ENCODE peak calls at places on chromosomes 13 and 19, in seven cellular contexts. S is HFFc6, O is HFF-Myc, U is thyroid gland, X is breast epithelium, L is WERI-Rb-1, F is A549. Z is an unnamed sample.
A peak's percentile ranks its signal among the peaks of the same experiment; 100 is the strongest.

GRCh38 chr13:114272977-114273376 is 8.4 kb upstream of the UPF3A start:
- DNase-seq in S (no peak), O (no peak), U (no peak), X (no peak), L (no peak), F (no peak), Z (no peak)

GRCh38 chr13:25874907-25875306 is 176.9 kb downstream of the SHISA2 start:
- DNase-seq in S (no peak), O (no peak), U (peak; percentile 10), X (no peak), L (no peak), F (no peak), Z (no peak)

GRCh38 chr13:99027260-99027659 is 49.4 kb upstream of the DOCK9 start:
- DNase-seq in S (no peak), O (no peak), U (no peak), X (no peak), L (no peak), F (no peak), Z (no peak)

GRCh38 chr13:26538363-26539317 is 18.8 kb upstream of the WASF3 start:
- DNase-seq in S (no peak), O (no peak), U (no peak), X (no peak), L (peak; percentile 86), F (no peak), Z (no peak)

GRCh38 chr19:34317311-34317927 is 47.6 kb upstream of the GPI start:
- DNase-seq in S (no peak), O (no peak), U (peak; percentile 46), X (no peak), L (no peak), F (no peak), Z (no peak)

GRCh38 chr13:110134801-110135200 is 172.2 kb downstream of the COL4A1 start:
- DNase-seq in S (no peak), O (no peak), U (no peak), X (no peak), L (no peak), F (no peak), Z (no peak)

GRCh38 chr13:54574791-54575190 is 1546.2 kb downstream of the OLFM4 start:
- DNase-seq in S (no peak), O (no peak), U (no peak), X (no peak), L (no peak), F (no peak), Z (no peak)

GRCh38 chr13:24995225-24995804 is 100.6 kb upstream of the PABPC3 start:
- DNase-seq in S (peak; percentile 77), O (peak; percentile 56), U (peak; percentile 77), X (no peak), L (peak; percentile 91), F (peak; percentile 56), Z (peak; percentile 56)

GRCh38 chr19:50415661-50416033 is 3.1 kb upstream of the SPIB start:
- DNase-seq in S (no peak), O (no peak), U (no peak), X (no peak), L (no peak), F (no peak), Z (no peak)

GRCh38 chr19:39122934-39123731 is 2.5 kb upstream of the PAK4 start:
- DNase-seq in S (no peak), O (no peak), U (no peak), X (no peak), L (no peak), F (no peak), Z (no peak)

GRCh38 chr13:64819081-64819480 is 2411.1 kb downstream of the PCDH9 start:
- DNase-seq in S (no peak), O (no peak), U (no peak), X (no peak), L (no peak), F (no peak), Z (no peak)

GRCh38 chr19:42683917-42684513 is 56.3 kb downstream of the PSG3 start:
- DNase-seq in S (no peak), O (peak; percentile 21), U (no peak), X (no peak), L (no peak), F (peak; percentile 54), Z (no peak)

GRCh38 chr19:3958836-3959765 is 11.8 kb downstream of the DAPK3 start:
- DNase-seq in S (no peak), O (no peak), U (no peak), X (no peak), L (no peak), F (no peak), Z (no peak)

GRCh38 chr19:42301646-42302204 is at the start of gene PRR19:
- DNase-seq in S (no peak), O (no peak), U (no peak), X (no peak), L (no peak), F (no peak), Z (no peak)

GRCh38 chr19:34184880-34185491 is 12.7 kb downstream of the LSM14A start:
- DNase-seq in S (no peak), O (no peak), U (no peak), X (no peak), L (no peak), F (no peak), Z (no peak)

GRCh38 chr19:14450168-14450874 is 17.2 kb downstream of the PKN1 start:
- DNase-seq in S (peak; percentile 17), O (no peak), U (peak; percentile 7), X (no peak), L (peak; percentile 86), F (peak; percentile 56), Z (peak; percentile 49)

GRCh38 chr19:18634612-18635290 is 2.1 kb upstream of the KLHL26 start:
- DNase-seq in S (peak; percentile 19), O (peak; percentile 71), U (peak; percentile 67), X (no peak), L (no peak), F (no peak), Z (no peak)

GRCh38 chr13:44394649-44395048 is 21.0 kb downstream of the SERP2 start:
- DNase-seq in S (no peak), O (no peak), U (no peak), X (no peak), L (peak; percentile 24), F (no peak), Z (no peak)

GRCh38 chr13:98396071-98396710 is 180.7 kb downstream of the STK24 start:
- DNase-seq in S (no peak), O (no peak), U (peak; percentile 59), X (no peak), L (no peak), F (no peak), Z (no peak)

GRCh38 chr19:29978139-29978538 is 36.1 kb downstream of the URI1 start:
- DNase-seq in S (no peak), O (no peak), U (no peak), X (no peak), L (no peak), F (no peak), Z (no peak)
- TF ChIP-seq CTCF in S (no peak), O (no peak), U (no peak), X (no peak), L (no peak), F (no peak), Z (no peak)

GRCh38 chr19:40443930-40444180 is 280 bp downstream of the SERTAD3 start:
- DNase-seq in S (no peak), O (no peak), U (no peak), X (no peak), L (no peak), F (peak; percentile 73), Z (no peak)

GRCh38 chr19:40443131-40443929 is 805 bp downstream of the SERTAD3 start:
- DNase-seq in S (peak; percentile 99), O (peak; percentile 99), U (peak; percentile 100), X (peak; percentile 99), L (peak; percentile 99), F (peak; percentile 100), Z (peak; percentile 99)

GRCh38 chr19:40445006-40445312 is 824 bp upstream of the SERTAD3 start:
- DNase-seq in S (no peak), O (no peak), U (no peak), X (no peak), L (no peak), F (no peak), Z (no peak)

GRCh38 chr19:40445637-40445944 is 1.5 kb upstream of the SERTAD3 start:
- DNase-seq in S (no peak), O (no peak), U (no peak), X (no peak), L (no peak), F (no peak), Z (no peak)

DNA sequence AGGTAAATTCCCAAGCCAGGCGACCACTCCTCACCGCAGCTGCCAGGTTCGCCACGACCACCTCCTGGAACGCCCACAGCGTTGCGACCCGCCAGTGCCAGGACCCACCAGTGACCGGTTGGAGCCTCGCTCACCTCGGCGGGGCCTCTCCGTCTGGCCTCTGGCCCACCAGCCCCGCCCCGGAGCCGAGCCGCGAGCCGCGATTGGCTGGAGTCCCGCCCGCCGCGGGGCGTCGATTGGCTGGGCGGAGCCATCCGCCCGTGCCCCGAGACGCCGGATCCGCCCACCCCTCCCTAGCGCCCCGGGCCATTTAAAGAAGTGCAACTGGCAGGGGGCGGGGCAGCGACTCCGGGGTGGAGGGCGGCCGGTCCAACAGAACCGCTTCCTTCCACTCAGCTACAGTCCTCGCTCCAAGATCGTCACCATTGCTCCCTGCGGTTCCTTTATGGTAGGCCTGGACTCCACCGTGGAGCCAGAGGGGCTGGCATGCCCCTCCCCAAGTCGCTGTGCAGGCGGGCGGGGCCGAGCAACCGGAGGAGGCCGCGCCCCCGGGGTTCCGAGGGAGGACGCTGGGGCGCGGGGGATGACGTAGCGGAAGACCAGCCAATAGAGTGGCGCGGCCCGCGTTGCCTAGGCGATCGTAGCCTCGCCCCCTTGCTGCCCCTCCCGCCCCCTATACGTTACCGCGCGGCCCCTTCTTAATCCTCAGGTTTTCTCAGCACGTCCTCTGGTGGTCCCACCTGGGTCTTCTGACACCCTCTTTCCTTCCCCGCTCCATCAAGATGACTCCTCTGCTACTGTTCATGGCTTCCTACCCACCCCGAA is at the start of gene SERTAD3:
- DNase-seq in S (peak; percentile 89), O (no peak), U (peak; percentile 98), X (peak; percentile 97), L (peak; percentile 96), F (peak; percentile 100), Z (peak; percentile 99)
- TF ChIP-seq CTCF in S (no peak), O (no peak), U (no peak), X (peak; percentile 18), L (peak; percentile 6), F (peak; percentile 58), Z (no peak)

GRCh38 chr13:27622102-27622820 is 569 bp downstream of the POLR1D start:
- DNase-seq in S (peak; percentile 45), O (no peak), U (no peak), X (no peak), L (no peak), F (no peak), Z (no peak)
- TF ChIP-seq CTCF in S (peak; percentile 72), O (no peak), U (peak; percentile 18), X (no peak), L (no peak), F (no peak), Z (peak; percentile 43)

DNA sequence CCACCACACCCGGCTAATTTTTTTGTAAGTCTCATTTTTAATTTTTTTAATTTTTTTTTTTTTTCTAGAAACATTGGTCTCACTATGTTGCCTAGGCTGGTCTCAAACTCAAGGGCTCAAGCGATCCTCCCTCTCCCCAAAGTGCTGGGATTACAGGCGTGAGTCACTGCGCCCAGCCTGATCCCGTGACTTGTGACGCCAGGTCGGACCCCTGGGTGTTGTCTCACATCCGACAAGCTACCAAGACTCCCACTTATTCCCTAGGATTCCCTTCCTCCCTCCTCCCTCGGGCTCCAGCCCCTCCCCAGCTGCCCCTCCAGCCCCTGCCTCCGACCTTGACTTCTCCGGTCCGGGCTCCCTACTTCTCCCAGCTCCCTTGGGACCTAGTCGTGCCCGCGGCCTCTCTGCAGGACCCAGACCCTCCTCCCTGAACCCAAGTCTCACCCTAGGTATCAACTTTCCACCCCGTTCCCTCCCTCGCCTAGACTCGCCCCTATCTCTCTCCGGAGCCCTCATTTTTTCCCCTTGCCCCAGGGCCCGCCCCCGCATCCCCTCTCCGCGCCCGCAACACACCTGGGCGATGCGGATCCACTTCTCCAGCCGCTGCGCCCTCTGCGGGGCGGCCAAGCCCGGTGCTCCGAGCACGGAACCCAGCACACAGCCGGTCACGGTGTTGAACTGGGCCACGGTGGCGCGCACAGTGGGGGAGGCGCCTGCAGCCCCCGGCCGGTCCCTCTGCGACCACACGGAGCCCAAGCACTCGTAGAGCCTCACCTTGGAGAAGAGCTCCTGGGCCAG is 13.1 kb downstream of the RGL3 start:
- DNase-seq in S (no peak), O (no peak), U (no peak), X (no peak), L (no peak), F (no peak), Z (no peak)
- TF ChIP-seq CTCF in S (peak; percentile 39), O (peak; percentile 15), U (no peak), X (peak; percentile 55), L (no peak), F (no peak), Z (no peak)